ENCODE peak calls at places on chromosomes 4 and X, in ten cellular contexts. Z, H, G, D, B, W, M, C, L and F are unnamed samples.

GRCh38 chrX:97401586-97402101 is 517.9 kb downstream of the RPA4 start:
- DNase-seq in Z (peak; percentile 33), H (no peak), G (no peak), D (no peak), B (no peak), W (no peak), M (no peak), C (no peak), L (no peak), F (no peak)

GRCh38 chrX:105211051-105211575 is 9.4 kb downstream of the TEX13A start:
- DNase-seq in Z (no peak), H (no peak), G (no peak), D (no peak), B (no peak), W (no peak), M (no peak), C (no peak), L (no peak), F (no peak)

GRCh38 chrX:91435465-91435864 is 826 bp downstream of the PABPC5 start:
- DNase-seq in Z (no peak), H (no peak), G (no peak), D (no peak), B (no peak), W (no peak), M (no peak), C (no peak), L (peak; percentile 13), F (no peak)

GRCh38 chrX:134171661-134172587 is 65.1 kb upstream of the CCDC160 start:
- DNase-seq in Z (no peak), H (peak; percentile 32), G (peak; percentile 4), D (no peak), B (peak; percentile 21), W (no peak), M (no peak), C (no peak), L (peak; percentile 20), F (peak; percentile 27)

GRCh38 chr4:33961751-33962150 is 2282.6 kb downstream of the ARAP2 start:
- DNase-seq in Z (no peak), H (no peak), G (no peak), D (no peak), B (no peak), W (no peak), M (no peak), C (no peak), L (peak; percentile 2), F (no peak)

GRCh38 chrX:15594371-15594770 is 6.4 kb downstream of the ACE2 start:
- DNase-seq in Z (peak; percentile 14), H (no peak), G (no peak), D (no peak), B (no peak), W (no peak), M (no peak), C (no peak), L (no peak), F (no peak)

GRCh38 chr4:143700060-143700419 is 435 bp downstream of the FREM3 start:
- DNase-seq in Z (no peak), H (no peak), G (peak; percentile 19), D (no peak), B (peak; percentile 27), W (peak; percentile 34), M (no peak), C (no peak), L (peak; percentile 32), F (no peak)

GRCh38 chr4:102288497-102288896 is 56.8 kb downstream of the SLC39A8 start:
- DNase-seq in Z (no peak), H (no peak), G (no peak), D (no peak), B (no peak), W (no peak), M (no peak), C (no peak), L (no peak), F (no peak)

GRCh38 chr4:34362654-34363053 is 1881.7 kb downstream of the ARAP2 start:
- DNase-seq in Z (no peak), H (no peak), G (no peak), D (no peak), B (no peak), W (no peak), M (no peak), C (no peak), L (no peak), F (no peak)

GRCh38 chrX:21528076-21528475 is 130.1 kb downstream of the KLHL34 start:
- DNase-seq in Z (no peak), H (no peak), G (peak; percentile 53), D (no peak), B (no peak), W (no peak), M (no peak), C (no peak), L (peak; percentile 9), F (no peak)

DNA sequence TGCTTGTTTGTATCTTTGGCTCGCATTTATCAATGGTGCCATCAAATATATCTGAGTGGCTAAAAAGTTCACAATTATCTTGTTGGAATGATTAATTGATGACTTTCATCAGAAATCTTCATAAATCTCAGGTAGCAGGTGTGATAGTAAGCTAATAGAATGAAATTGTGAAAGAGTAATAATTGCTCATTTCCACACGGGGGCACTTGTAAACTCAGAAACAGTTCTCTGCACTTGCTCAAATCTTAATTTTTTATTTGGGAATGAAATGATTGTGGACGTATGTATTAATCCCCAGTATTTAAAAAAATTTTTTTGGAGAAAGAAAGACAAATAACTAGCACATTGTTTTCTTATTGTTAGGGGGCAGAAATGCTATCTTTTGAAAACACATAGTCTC is 132.8 kb downstream of the DTHD1 start:
- DNase-seq in Z (peak; percentile 36), H (no peak), G (no peak), D (no peak), B (no peak), W (no peak), M (no peak), C (no peak), L (no peak), F (no peak)
- TF ChIP-seq CTCF in Z (peak; percentile 48), H (no peak), G (no peak), D (no peak), B (peak; percentile 56), W (peak; percentile 63), M (no peak), C (no peak), L (no peak), F (no peak)

DNA sequence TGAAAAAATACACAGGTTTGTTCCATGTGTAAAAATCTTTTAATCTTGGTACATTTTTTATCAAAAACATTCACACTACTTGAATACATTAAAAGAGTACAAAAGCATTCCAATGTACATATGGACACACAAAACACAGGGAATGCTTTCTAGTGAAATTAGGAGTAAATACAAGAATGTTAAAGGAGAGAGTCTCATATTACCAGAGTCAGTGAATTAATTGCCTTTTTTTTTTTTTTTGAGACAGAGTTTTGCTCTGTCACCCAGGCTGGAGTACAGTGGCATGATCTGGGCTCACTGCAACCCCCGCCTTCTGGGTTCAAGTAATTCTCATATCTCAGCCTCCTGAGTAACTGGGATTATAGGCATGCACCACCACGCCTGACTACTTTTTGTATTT is 17.0 kb downstream of the XIAP start:
- DNase-seq in Z (no peak), H (no peak), G (no peak), D (no peak), B (no peak), W (no peak), M (no peak), C (no peak), L (no peak), F (no peak)
- TF ChIP-seq CTCF in Z (no peak), H (no peak), G (no peak), D (no peak), B (no peak), W (no peak), M (no peak), C (no peak), L (no peak), F (no peak)

DNA sequence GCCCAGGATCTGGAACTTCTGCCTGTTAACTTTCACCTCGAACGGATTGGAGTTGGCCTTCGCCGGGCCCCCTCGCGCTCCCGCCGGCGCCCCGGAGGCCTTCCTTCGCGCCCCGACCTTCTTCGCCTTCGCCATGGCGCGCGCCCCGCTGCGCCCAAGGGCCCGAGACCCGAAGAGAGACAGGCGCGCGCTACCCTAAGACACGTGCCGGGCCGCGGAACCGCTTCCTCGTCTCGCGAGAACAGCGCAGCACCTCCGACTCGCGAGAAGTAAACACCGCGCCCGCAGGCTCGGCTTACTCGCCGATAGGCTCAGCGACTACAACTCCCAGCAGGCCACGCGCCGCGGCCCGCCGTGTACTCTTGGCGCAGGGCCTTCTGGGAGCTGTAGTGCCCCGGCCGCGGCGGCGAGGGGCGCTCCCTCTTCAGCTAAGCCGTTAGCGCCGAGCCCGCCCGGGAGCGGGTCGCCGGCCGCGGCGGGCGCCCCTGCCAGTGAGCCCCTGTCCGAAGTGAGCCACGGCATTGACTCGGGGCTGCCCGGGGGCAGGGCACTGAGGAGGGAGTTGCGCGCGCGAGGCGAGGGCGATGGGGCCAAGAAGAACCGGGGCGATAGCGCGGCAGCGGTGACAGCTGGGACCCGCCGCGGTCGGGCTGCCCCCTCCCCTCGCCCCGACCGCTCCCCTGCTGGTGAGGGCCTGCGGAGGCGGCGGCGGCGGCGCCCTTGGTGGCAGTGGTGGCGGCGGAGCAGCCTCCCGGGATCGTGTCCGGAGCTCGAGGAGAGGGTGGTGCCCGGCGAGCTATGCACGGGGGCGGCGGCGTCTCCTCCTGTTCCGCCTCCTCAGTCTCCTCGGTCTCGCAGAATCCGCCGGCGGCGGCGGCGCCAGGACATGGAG is at the start of the genes GRK4 and NOP14:
- DNase-seq in Z (peak; percentile 97), H (peak; percentile 99), G (peak; percentile 98), D (peak; percentile 97), B (peak; percentile 93), W (peak; percentile 98), M (peak; percentile 97), C (peak; percentile 97), L (peak; percentile 98), F (peak; percentile 89)
- TF ChIP-seq CTCF in Z (peak; percentile 36), H (no peak), G (no peak), D (peak; percentile 23), B (peak; percentile 41), W (peak; percentile 71), M (peak; percentile 26), C (peak; percentile 18), L (peak; percentile 6), F (no peak)

DNA sequence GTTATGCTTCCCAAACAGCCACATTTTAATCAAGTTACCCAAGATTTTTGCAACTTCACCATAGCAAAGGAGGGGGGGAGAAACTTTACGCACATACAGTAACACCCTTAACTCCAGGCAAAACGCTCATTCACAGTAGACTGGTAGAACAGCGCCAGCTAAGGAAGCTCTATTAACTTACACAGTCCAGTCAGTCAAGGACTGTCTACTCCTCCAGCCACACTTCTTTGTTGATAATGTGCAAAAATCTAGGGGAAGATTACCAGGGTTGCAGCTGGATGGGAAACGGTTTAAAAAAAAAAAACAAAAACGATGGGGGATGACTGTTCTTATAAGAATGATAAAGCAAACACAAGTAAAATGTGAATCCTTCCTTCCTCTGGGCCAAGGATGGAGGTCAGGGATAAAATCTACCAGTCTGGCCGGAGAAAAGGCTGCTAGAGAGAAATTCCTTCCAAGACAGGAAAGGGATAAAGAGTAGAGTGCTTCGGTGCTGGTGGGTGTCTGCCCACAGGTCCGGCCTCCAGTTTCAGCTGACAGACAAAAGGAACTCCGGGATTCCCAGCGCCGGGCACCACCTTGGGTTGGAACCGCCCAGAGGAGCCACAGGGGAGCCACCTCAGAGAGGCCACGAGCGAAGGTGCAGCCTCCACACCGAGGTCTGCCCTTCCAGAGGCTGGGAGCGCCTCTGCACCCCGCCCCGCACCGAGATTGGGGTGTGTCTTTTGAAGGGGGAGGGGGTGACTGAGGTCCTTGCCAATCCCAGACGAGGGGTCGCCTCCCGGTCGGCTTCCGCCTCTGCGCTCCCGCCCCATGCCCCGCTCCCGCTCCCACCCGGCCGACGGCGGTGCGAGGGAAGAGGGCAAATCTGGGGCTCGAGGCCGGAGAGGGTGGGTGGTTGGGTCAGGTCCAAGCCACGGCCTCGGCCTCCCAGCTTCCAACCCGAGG is 789 bp downstream of the ANKRD50 start:
- DNase-seq in Z (peak; percentile 78), H (peak; percentile 76), G (peak; percentile 77), D (no peak), B (no peak), W (peak; percentile 51), M (peak; percentile 32), C (peak; percentile 44), L (peak; percentile 81), F (no peak)
- TF ChIP-seq CTCF in Z (no peak), H (no peak), G (no peak), D (no peak), B (no peak), W (peak; percentile 26), M (peak; percentile 32), C (peak; percentile 35), L (peak; percentile 32), F (no peak)